ENCODE peak calls at places on chromosomes 1 and 21, in seven cellular contexts. One of them, this sample, is unnamed.

GRCh38 chr1:94544706-94545490 is 3.3 kb upstream of the F3 start:
- DNase-seq in AML-193: no peak
- DNase-seq in GF-D8: no peak
- DNase-seq in stromal cell of bone marrow: peak
- DNase-seq in stimulated activated CD8-positive, alpha-beta memory T cell treated with anti-CD3 and anti-CD28 coated beads, Interleukin-15, amount 100 ng/mL, for 4 hours: no peak
- DNase-seq in T-helper 2 cell treated with Interferon-gamma antibody and Interleukin-4, amounts not matched to agents 5 μg/mL and 100 μg/mL, for 36 hours: no peak
- DNase-seq in activated naive CD8-positive, alpha-beta T cell treated with anti-CD3 and anti-CD28 coated beads for 36 hours: no peak
- DNase-seq in this sample: peak

GRCh38 chr1:201059871-201060555 is 36.5 kb upstream of the KIF21B start:
- DNase-seq in AML-193: no peak
- DNase-seq in GF-D8: no peak
- DNase-seq in stromal cell of bone marrow: no peak
- DNase-seq in stimulated activated CD8-positive, alpha-beta memory T cell treated with anti-CD3 and anti-CD28 coated beads, Interleukin-15, amount 100 ng/mL, for 4 hours: no peak
- DNase-seq in T-helper 2 cell treated with Interferon-gamma antibody and Interleukin-4, amounts not matched to agents 5 μg/mL and 100 μg/mL, for 36 hours: no peak
- DNase-seq in activated naive CD8-positive, alpha-beta T cell treated with anti-CD3 and anti-CD28 coated beads for 36 hours: no peak
- DNase-seq in this sample: no peak

GRCh38 chr1:2412773-2413494 is 570 bp upstream of the PEX10 start:
- DNase-seq in AML-193: peak
- DNase-seq in GF-D8: no peak
- DNase-seq in stromal cell of bone marrow: peak
- DNase-seq in stimulated activated CD8-positive, alpha-beta memory T cell treated with anti-CD3 and anti-CD28 coated beads, Interleukin-15, amount 100 ng/mL, for 4 hours: no peak
- DNase-seq in T-helper 2 cell treated with Interferon-gamma antibody and Interleukin-4, amounts not matched to agents 5 μg/mL and 100 μg/mL, for 36 hours: no peak
- DNase-seq in activated naive CD8-positive, alpha-beta T cell treated with anti-CD3 and anti-CD28 coated beads for 36 hours: no peak
- DNase-seq in this sample: no peak

GRCh38 chr21:34536820-34537219 is 24.8 kb upstream of the KCNE1 start:
- DNase-seq in AML-193: no peak
- DNase-seq in GF-D8: no peak
- DNase-seq in stromal cell of bone marrow: no peak
- DNase-seq in stimulated activated CD8-positive, alpha-beta memory T cell treated with anti-CD3 and anti-CD28 coated beads, Interleukin-15, amount 100 ng/mL, for 4 hours: no peak
- DNase-seq in T-helper 2 cell treated with Interferon-gamma antibody and Interleukin-4, amounts not matched to agents 5 μg/mL and 100 μg/mL, for 36 hours: no peak
- DNase-seq in activated naive CD8-positive, alpha-beta T cell treated with anti-CD3 and anti-CD28 coated beads for 36 hours: no peak
- DNase-seq in this sample: no peak

GRCh38 chr1:201508809-201509208 is 1.9 kb upstream of the CSRP1 start:
- DNase-seq in AML-193: no peak
- DNase-seq in GF-D8: no peak
- DNase-seq in stromal cell of bone marrow: no peak
- DNase-seq in stimulated activated CD8-positive, alpha-beta memory T cell treated with anti-CD3 and anti-CD28 coated beads, Interleukin-15, amount 100 ng/mL, for 4 hours: no peak
- DNase-seq in T-helper 2 cell treated with Interferon-gamma antibody and Interleukin-4, amounts not matched to agents 5 μg/mL and 100 μg/mL, for 36 hours: no peak
- DNase-seq in activated naive CD8-positive, alpha-beta T cell treated with anti-CD3 and anti-CD28 coated beads for 36 hours: no peak
- DNase-seq in this sample: no peak

GRCh38 chr21:33403786-33404571 is 766 bp downstream of the IFNGR2 start:
- DNase-seq in AML-193: peak
- DNase-seq in GF-D8: peak
- DNase-seq in stromal cell of bone marrow: no peak
- DNase-seq in stimulated activated CD8-positive, alpha-beta memory T cell treated with anti-CD3 and anti-CD28 coated beads, Interleukin-15, amount 100 ng/mL, for 4 hours: no peak
- DNase-seq in T-helper 2 cell treated with Interferon-gamma antibody and Interleukin-4, amounts not matched to agents 5 μg/mL and 100 μg/mL, for 36 hours: peak
- DNase-seq in activated naive CD8-positive, alpha-beta T cell treated with anti-CD3 and anti-CD28 coated beads for 36 hours: peak
- DNase-seq in this sample: no peak

GRCh38 chr1:7317888-7318287 is 453.2 kb upstream of the VAMP3 start:
- DNase-seq in AML-193: no peak
- DNase-seq in GF-D8: no peak
- DNase-seq in stromal cell of bone marrow: no peak
- DNase-seq in stimulated activated CD8-positive, alpha-beta memory T cell treated with anti-CD3 and anti-CD28 coated beads, Interleukin-15, amount 100 ng/mL, for 4 hours: no peak
- DNase-seq in T-helper 2 cell treated with Interferon-gamma antibody and Interleukin-4, amounts not matched to agents 5 μg/mL and 100 μg/mL, for 36 hours: no peak
- DNase-seq in activated naive CD8-positive, alpha-beta T cell treated with anti-CD3 and anti-CD28 coated beads for 36 hours: no peak
- DNase-seq in this sample: no peak

GRCh38 chr1:198595765-198596164 is 43.1 kb upstream of the PTPRC start:
- DNase-seq in AML-193: no peak
- DNase-seq in GF-D8: no peak
- DNase-seq in stromal cell of bone marrow: no peak
- DNase-seq in stimulated activated CD8-positive, alpha-beta memory T cell treated with anti-CD3 and anti-CD28 coated beads, Interleukin-15, amount 100 ng/mL, for 4 hours: no peak
- DNase-seq in T-helper 2 cell treated with Interferon-gamma antibody and Interleukin-4, amounts not matched to agents 5 μg/mL and 100 μg/mL, for 36 hours: no peak
- DNase-seq in activated naive CD8-positive, alpha-beta T cell treated with anti-CD3 and anti-CD28 coated beads for 36 hours: no peak
- DNase-seq in this sample: no peak

GRCh38 chr1:48030211-48030610 is 33.0 kb upstream of the TRABD2B start:
- DNase-seq in AML-193: no peak
- DNase-seq in GF-D8: no peak
- DNase-seq in stromal cell of bone marrow: no peak
- DNase-seq in stimulated activated CD8-positive, alpha-beta memory T cell treated with anti-CD3 and anti-CD28 coated beads, Interleukin-15, amount 100 ng/mL, for 4 hours: no peak
- DNase-seq in T-helper 2 cell treated with Interferon-gamma antibody and Interleukin-4, amounts not matched to agents 5 μg/mL and 100 μg/mL, for 36 hours: no peak
- DNase-seq in activated naive CD8-positive, alpha-beta T cell treated with anti-CD3 and anti-CD28 coated beads for 36 hours: no peak
- DNase-seq in this sample: no peak

GRCh38 chr21:38503588-38503987 is 5.3 kb upstream of the ERG start:
- DNase-seq in AML-193: no peak
- DNase-seq in GF-D8: no peak
- DNase-seq in stromal cell of bone marrow: no peak
- DNase-seq in stimulated activated CD8-positive, alpha-beta memory T cell treated with anti-CD3 and anti-CD28 coated beads, Interleukin-15, amount 100 ng/mL, for 4 hours: no peak
- DNase-seq in T-helper 2 cell treated with Interferon-gamma antibody and Interleukin-4, amounts not matched to agents 5 μg/mL and 100 μg/mL, for 36 hours: no peak
- DNase-seq in activated naive CD8-positive, alpha-beta T cell treated with anti-CD3 and anti-CD28 coated beads for 36 hours: no peak
- DNase-seq in this sample: peak

GRCh38 chr1:40310129-40310461 is 7.0 kb downstream of the COL9A2 start:
- DNase-seq in AML-193: no peak
- DNase-seq in GF-D8: no peak
- DNase-seq in stromal cell of bone marrow: no peak
- DNase-seq in stimulated activated CD8-positive, alpha-beta memory T cell treated with anti-CD3 and anti-CD28 coated beads, Interleukin-15, amount 100 ng/mL, for 4 hours: no peak
- DNase-seq in T-helper 2 cell treated with Interferon-gamma antibody and Interleukin-4, amounts not matched to agents 5 μg/mL and 100 μg/mL, for 36 hours: no peak
- DNase-seq in activated naive CD8-positive, alpha-beta T cell treated with anti-CD3 and anti-CD28 coated beads for 36 hours: no peak
- DNase-seq in this sample: no peak

GRCh38 chr1:2463396-2463795 is 12.7 kb upstream of the PLCH2 start:
- DNase-seq in AML-193: no peak
- DNase-seq in GF-D8: no peak
- DNase-seq in stromal cell of bone marrow: no peak
- DNase-seq in stimulated activated CD8-positive, alpha-beta memory T cell treated with anti-CD3 and anti-CD28 coated beads, Interleukin-15, amount 100 ng/mL, for 4 hours: no peak
- DNase-seq in T-helper 2 cell treated with Interferon-gamma antibody and Interleukin-4, amounts not matched to agents 5 μg/mL and 100 μg/mL, for 36 hours: no peak
- DNase-seq in activated naive CD8-positive, alpha-beta T cell treated with anti-CD3 and anti-CD28 coated beads for 36 hours: no peak
- DNase-seq in this sample: no peak

GRCh38 chr21:30561264-30561895 is at the start of gene KRTAP19-7:
- DNase-seq in AML-193: no peak
- DNase-seq in GF-D8: no peak
- DNase-seq in stromal cell of bone marrow: no peak
- DNase-seq in stimulated activated CD8-positive, alpha-beta memory T cell treated with anti-CD3 and anti-CD28 coated beads, Interleukin-15, amount 100 ng/mL, for 4 hours: no peak
- DNase-seq in T-helper 2 cell treated with Interferon-gamma antibody and Interleukin-4, amounts not matched to agents 5 μg/mL and 100 μg/mL, for 36 hours: no peak
- DNase-seq in activated naive CD8-positive, alpha-beta T cell treated with anti-CD3 and anti-CD28 coated beads for 36 hours: no peak
- DNase-seq in this sample: no peak

GRCh38 chr1:7346600-7347570 is 424.2 kb upstream of the VAMP3 start:
- DNase-seq in AML-193: no peak
- DNase-seq in GF-D8: no peak
- DNase-seq in stromal cell of bone marrow: no peak
- DNase-seq in stimulated activated CD8-positive, alpha-beta memory T cell treated with anti-CD3 and anti-CD28 coated beads, Interleukin-15, amount 100 ng/mL, for 4 hours: no peak
- DNase-seq in T-helper 2 cell treated with Interferon-gamma antibody and Interleukin-4, amounts not matched to agents 5 μg/mL and 100 μg/mL, for 36 hours: no peak
- DNase-seq in activated naive CD8-positive, alpha-beta T cell treated with anti-CD3 and anti-CD28 coated beads for 36 hours: no peak
- DNase-seq in this sample: no peak

GRCh38 chr1:240998441-240999015 is 358.5 kb downstream of the RGS7 start:
- DNase-seq in AML-193: no peak
- DNase-seq in GF-D8: no peak
- DNase-seq in stromal cell of bone marrow: no peak
- DNase-seq in stimulated activated CD8-positive, alpha-beta memory T cell treated with anti-CD3 and anti-CD28 coated beads, Interleukin-15, amount 100 ng/mL, for 4 hours: no peak
- DNase-seq in T-helper 2 cell treated with Interferon-gamma antibody and Interleukin-4, amounts not matched to agents 5 μg/mL and 100 μg/mL, for 36 hours: no peak
- DNase-seq in activated naive CD8-positive, alpha-beta T cell treated with anti-CD3 and anti-CD28 coated beads for 36 hours: no peak
- DNase-seq in this sample: no peak

GRCh38 chr1:184298321-184299052 is 88.3 kb upstream of the C1orf21 start:
- DNase-seq in AML-193: no peak
- DNase-seq in GF-D8: no peak
- DNase-seq in stromal cell of bone marrow: no peak
- DNase-seq in stimulated activated CD8-positive, alpha-beta memory T cell treated with anti-CD3 and anti-CD28 coated beads, Interleukin-15, amount 100 ng/mL, for 4 hours: no peak
- DNase-seq in T-helper 2 cell treated with Interferon-gamma antibody and Interleukin-4, amounts not matched to agents 5 μg/mL and 100 μg/mL, for 36 hours: no peak
- DNase-seq in activated naive CD8-positive, alpha-beta T cell treated with anti-CD3 and anti-CD28 coated beads for 36 hours: no peak
- DNase-seq in this sample: no peak

GRCh38 chr1:182794802-182795201 is 5.2 kb downstream of the NPL start:
- DNase-seq in AML-193: no peak
- DNase-seq in GF-D8: no peak
- DNase-seq in stromal cell of bone marrow: no peak
- DNase-seq in stimulated activated CD8-positive, alpha-beta memory T cell treated with anti-CD3 and anti-CD28 coated beads, Interleukin-15, amount 100 ng/mL, for 4 hours: no peak
- DNase-seq in T-helper 2 cell treated with Interferon-gamma antibody and Interleukin-4, amounts not matched to agents 5 μg/mL and 100 μg/mL, for 36 hours: no peak
- DNase-seq in activated naive CD8-positive, alpha-beta T cell treated with anti-CD3 and anti-CD28 coated beads for 36 hours: no peak
- DNase-seq in this sample: no peak